ENCODE peak calls at places on chromosome X, in ten cellular contexts. S is WTC11; L is substantia nigra; F is NCI-H2081; W is stimulated activated CD8-positive, alpha-beta memory T cell treated with anti-CD3 and anti-CD28 coated beads, Interleukin-4, amount 100 ng/mL, for 1 hour; N is T47D; I is body of pancreas; V is stimulated activated CD4-positive, alpha-beta T cell treated with anti-CD3 and anti-CD28 coated beads, TNF-alpha, amount 100 ng/mL, for 48 hours; P is A172; Z is EH. J is an unnamed sample.

GRCh38 chrX:95885074-95885473 is 799.6 kb upstream of the DIAPH2 start:
- DNase-seq in L (no peak), S (no peak), P (peak; percentile 54), W (no peak), I (no peak), N (no peak), V (no peak), Z (no peak), F (peak; percentile 44), J (no peak)

GRCh38 chrX:19064175-19064574 is 58.1 kb downstream of the ADGRG2 start:
- DNase-seq in I (no peak), Z (no peak), V (no peak), L (no peak), S (no peak), W (no peak), N (no peak), F (no peak), P (peak; percentile 28), J (no peak)

GRCh38 chrX:20218809-20219505 is 47.8 kb downstream of the RPS6KA3 start:
- DNase-seq in W (no peak), P (no peak), I (peak; percentile 15), N (no peak), Z (no peak), F (no peak), S (no peak), V (no peak), L (no peak), J (no peak)

GRCh38 chrX:56343231-56343630 is 111.1 kb downstream of the KLF8 start:
- DNase-seq in W (no peak), S (no peak), I (no peak), V (no peak), N (no peak), F (no peak), L (no peak), P (no peak), Z (no peak), J (no peak)

GRCh38 chrX:9535101-9535500 is 70.2 kb downstream of the TBL1X start:
- DNase-seq in W (no peak), S (no peak), Z (peak; percentile 20), L (no peak), I (no peak), P (no peak), F (no peak), V (no peak), N (no peak), J (peak; percentile 40)

GRCh38 chrX:78753571-78753970 is 6.1 kb downstream of the LPAR4 start:
- DNase-seq in W (no peak), S (no peak), N (peak; percentile 3), I (no peak), L (no peak), V (no peak), Z (no peak), F (no peak), P (no peak), J (no peak)

GRCh38 chrX:3811331-3812311 is 98.2 kb upstream of the PRKX start:
- DNase-seq in N (peak; percentile 51), P (no peak), L (no peak), F (peak; percentile 30), S (no peak), V (peak; percentile 13), Z (peak; percentile 55), I (peak; percentile 21), W (no peak), J (peak; percentile 66)

GRCh38 chrX:24253030-24253429 is 60.8 kb downstream of the SUPT20HL2 start:
- DNase-seq in P (no peak), L (no peak), W (no peak), Z (no peak), N (no peak), S (no peak), V (no peak), F (no peak), I (no peak), J (no peak)

GRCh38 chrX:101462892-101463291 is 22.4 kb upstream of the ARMCX4 start:
- DNase-seq in F (peak; percentile 39), Z (peak; percentile 41), L (no peak), V (no peak), W (no peak), N (peak; percentile 62), I (no peak), S (no peak), P (peak; percentile 0), J (peak; percentile 30)

GRCh38 chrX:17474892-17475291 is 99.9 kb downstream of the NHS start:
- DNase-seq in L (no peak), W (no peak), P (peak; percentile 87), Z (peak; percentile 80), N (no peak), I (no peak), S (no peak), F (no peak), V (no peak), J (no peak)

J was measured in midbrain.